ENCODE peak calls at places on chromosomes 5 and 9, in four cellular contexts. One of them, this sample, is unnamed.
A peak's percentile ranks its signal among the peaks of the same experiment; 100 is the strongest.

GRCh38 chr9:20623748-20624124 is 1.4 kb upstream of the MLLT3 start:
- DNase-seq in prostate gland: no peak
- DNase-seq in WTC11: no peak
- DNase-seq in pancreas: no peak
- DNase-seq in this sample: peak; percentile 5

GRCh38 chr9:133396952-133397351 is 20.8 kb downstream of the STKLD1 start:
- DNase-seq in pancreas: peak; percentile 40
- DNase-seq in prostate gland: no peak
- DNase-seq in WTC11: peak; percentile 82
- DNase-seq in this sample: no peak

GRCh38 chr5:113678924-113679575 is 165.6 kb downstream of the YTHDC2 start:
- DNase-seq in pancreas: no peak
- DNase-seq in WTC11: peak; percentile 38
- DNase-seq in prostate gland: no peak
- DNase-seq in this sample: peak; percentile 70

GRCh38 chr9:130426883-130427282 is 17.9 kb upstream of the ASS1 start:
- DNase-seq in prostate gland: peak; percentile 37
- DNase-seq in WTC11: no peak
- DNase-seq in pancreas: peak; percentile 31
- DNase-seq in this sample: peak; percentile 96

GRCh38 chr5:123080215-123080614 is 8.8 kb upstream of the PRDM6 start:
- DNase-seq in pancreas: no peak
- DNase-seq in WTC11: no peak
- DNase-seq in prostate gland: no peak
- DNase-seq in this sample: peak; percentile 25

GRCh38 chr5:8840237-8840636 is 705.6 kb downstream of the SEMA5A start:
- DNase-seq in prostate gland: no peak
- DNase-seq in WTC11: peak; percentile 75
- DNase-seq in pancreas: no peak
- DNase-seq in this sample: no peak

GRCh38 chr5:132267931-132268501 is 10.5 kb downstream of the PDLIM4 start:
- DNase-seq in pancreas: no peak
- DNase-seq in prostate gland: no peak
- DNase-seq in WTC11: no peak
- DNase-seq in this sample: no peak

GRCh38 chr9:89430995-89431394 is 66.9 kb downstream of the SEMA4D start:
- DNase-seq in prostate gland: no peak
- DNase-seq in WTC11: no peak
- DNase-seq in pancreas: no peak
- DNase-seq in this sample: peak; percentile 34

GRCh38 chr9:91814214-91814613 is 135.8 kb downstream of the ROR2 start:
- DNase-seq in prostate gland: no peak
- DNase-seq in WTC11: no peak
- DNase-seq in pancreas: no peak
- DNase-seq in this sample: no peak

GRCh38 chr9:8895498-8896224 is 1096.1 kb upstream of the DMAC1 start:
- DNase-seq in prostate gland: no peak
- DNase-seq in pancreas: no peak
- DNase-seq in WTC11: no peak
- DNase-seq in this sample: peak; percentile 47

GRCh38 chr5:68406767-68407232 is 191.2 kb downstream of the PIK3R1 start:
- DNase-seq in prostate gland: peak; percentile 29
- DNase-seq in pancreas: no peak
- DNase-seq in WTC11: no peak
- DNase-seq in this sample: no peak

GRCh38 chr9:72140582-72140981 is 8.7 kb upstream of the GDA start:
- DNase-seq in WTC11: no peak
- DNase-seq in prostate gland: no peak
- DNase-seq in pancreas: no peak
- DNase-seq in this sample: no peak

GRCh38 chr9:88106492-88106891 is 31.8 kb downstream of the SPATA31C2 start:
- DNase-seq in prostate gland: no peak
- DNase-seq in pancreas: no peak
- DNase-seq in WTC11: peak; percentile 21
- DNase-seq in this sample: peak; percentile 54

GRCh38 chr5:169832236-169832635 is 148.1 kb downstream of the INSYN2B start:
- DNase-seq in prostate gland: no peak
- DNase-seq in pancreas: no peak
- DNase-seq in WTC11: no peak
- DNase-seq in this sample: no peak

GRCh38 chr5:142506046-142506445 is 179.8 kb downstream of the FGF1 start:
- DNase-seq in pancreas: no peak
- DNase-seq in prostate gland: no peak
- DNase-seq in WTC11: no peak
- DNase-seq in this sample: peak; percentile 18

GRCh38 chr9:13716620-13717019 is 437.1 kb upstream of the MPDZ start:
- DNase-seq in WTC11: no peak
- DNase-seq in pancreas: no peak
- DNase-seq in prostate gland: no peak
- DNase-seq in this sample: no peak

GRCh38 chr9:112048924-112049785 is 125.9 kb downstream of the SUSD1 start:
- DNase-seq in prostate gland: no peak
- DNase-seq in pancreas: no peak
- DNase-seq in WTC11: no peak
- DNase-seq in this sample: no peak

GRCh38 chr5:124949862-124950261 is 203.4 kb upstream of the ZNF608 start:
- DNase-seq in WTC11: no peak
- DNase-seq in pancreas: no peak
- DNase-seq in prostate gland: peak; percentile 19
- DNase-seq in this sample: peak; percentile 38

GRCh38 chr5:3615829-3616228 is 20.2 kb downstream of the IRX1 start:
- DNase-seq in pancreas: no peak
- DNase-seq in WTC11: no peak
- DNase-seq in prostate gland: no peak
- DNase-seq in this sample: no peak

GRCh38 chr9:4566806-4567205 is 76.5 kb downstream of the SLC1A1 start:
- DNase-seq in prostate gland: no peak
- DNase-seq in pancreas: no peak
- DNase-seq in WTC11: no peak
- DNase-seq in this sample: no peak

GRCh38 chr5:10635861-10636350 is 72.0 kb downstream of the ANKRD33B start:
- DNase-seq in pancreas: no peak
- DNase-seq in prostate gland: no peak
- DNase-seq in WTC11: no peak
- DNase-seq in this sample: no peak

GRCh38 chr5:174172104-174172965 is 126.8 kb downstream of the NSG2 start:
- DNase-seq in prostate gland: no peak
- DNase-seq in WTC11: peak; percentile 42
- DNase-seq in pancreas: no peak
- DNase-seq in this sample: no peak

GRCh38 chr5:159022178-159022556 is 77.5 kb downstream of the EBF1 start:
- DNase-seq in WTC11: no peak
- DNase-seq in pancreas: no peak
- DNase-seq in prostate gland: no peak
- DNase-seq in this sample: peak; percentile 31

GRCh38 chr5:31075981-31076380 is 117.5 kb upstream of the CDH6 start:
- DNase-seq in pancreas: no peak
- DNase-seq in WTC11: no peak
- DNase-seq in prostate gland: no peak
- DNase-seq in this sample: no peak

GRCh38 chr9:94908583-94909249 is 182.2 kb downstream of the AOPEP start:
- DNase-seq in pancreas: no peak
- DNase-seq in prostate gland: no peak
- DNase-seq in WTC11: no peak
- DNase-seq in this sample: no peak

GRCh38 chr5:154755361-154756202 is at the start of gene LARP1:
- DNase-seq in prostate gland: peak; percentile 25
- DNase-seq in WTC11: no peak
- DNase-seq in pancreas: peak; percentile 84
- DNase-seq in this sample: peak; percentile 43

GRCh38 chr5:174340221-174340620 is 294.7 kb downstream of the NSG2 start:
- DNase-seq in WTC11: no peak
- DNase-seq in pancreas: no peak
- DNase-seq in prostate gland: no peak
- DNase-seq in this sample: no peak

GRCh38 chr5:168830833-168831232 is 251.7 kb upstream of the PANK3 start:
- DNase-seq in WTC11: no peak
- DNase-seq in pancreas: no peak
- DNase-seq in prostate gland: no peak
- DNase-seq in this sample: no peak

DNA sequence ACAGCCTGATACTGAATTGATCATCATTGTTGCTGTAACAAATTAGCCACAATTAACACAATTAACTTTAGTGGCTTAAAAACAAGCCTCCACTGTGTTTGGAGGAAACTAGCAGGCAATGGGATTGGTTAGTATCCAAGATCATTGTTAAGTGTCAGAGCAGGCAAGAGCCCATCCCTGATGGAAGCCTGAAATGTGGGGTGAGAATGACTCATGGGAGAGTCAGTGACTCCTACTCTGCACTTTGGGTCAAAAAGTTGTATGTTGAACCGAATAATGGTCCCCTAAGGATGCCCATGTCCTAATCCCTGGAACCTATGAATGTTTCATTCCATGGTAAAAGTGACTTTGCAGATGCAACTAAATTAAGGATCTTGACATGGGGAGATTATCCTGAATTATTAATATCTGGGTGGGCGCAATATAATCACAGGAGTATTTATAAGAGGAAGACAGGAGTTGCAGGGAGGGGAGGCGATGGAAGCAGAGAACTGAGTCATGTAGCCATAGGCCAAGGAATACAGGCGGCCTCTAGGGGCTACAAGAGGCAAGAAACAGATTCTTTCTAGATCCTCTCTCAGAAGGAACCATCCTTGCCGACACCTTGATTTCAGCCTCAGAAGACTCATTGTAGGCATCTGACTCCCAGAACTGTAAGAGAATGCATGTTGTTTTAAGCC is 28.8 kb downstream of the ALG2 start:
- DNase-seq in pancreas: no peak
- DNase-seq in prostate gland: no peak
- DNase-seq in WTC11: no peak
- DNase-seq in this sample: peak; percentile 6
- TF ChIP-seq CTCF in pancreas: no peak
- TF ChIP-seq CTCF in prostate gland: no peak
- TF ChIP-seq CTCF in WTC11: no peak
- TF ChIP-seq CTCF in this sample: peak; percentile 15

DNA sequence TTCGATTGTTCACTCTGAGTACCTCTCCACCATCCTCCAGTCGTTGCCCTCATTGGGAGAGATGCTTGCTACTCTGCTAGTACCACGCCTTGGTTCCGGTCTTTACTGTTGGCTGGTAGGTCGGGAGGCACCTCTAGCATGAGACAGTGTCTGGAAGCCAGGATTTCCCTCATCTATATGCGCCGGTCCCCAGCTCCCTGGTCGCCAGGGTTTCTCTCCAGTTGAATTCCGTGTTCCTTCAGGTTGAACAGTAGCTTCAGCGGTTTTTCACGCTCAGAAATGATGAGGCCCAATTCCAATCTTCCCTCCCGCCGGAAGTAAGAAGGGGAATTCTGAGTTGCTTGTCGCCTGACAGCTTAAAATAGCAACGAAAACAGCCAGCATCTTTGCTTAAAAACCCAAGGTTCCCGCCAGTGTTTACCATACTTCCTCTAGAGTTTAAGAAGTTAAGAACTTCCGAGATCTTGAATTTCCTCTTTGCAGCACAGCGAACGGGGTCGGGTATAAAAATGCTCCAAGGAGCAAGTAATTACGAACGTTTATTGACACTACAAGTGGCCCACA is 1.3 kb upstream of the ST8SIA4 start:
- DNase-seq in prostate gland: no peak
- DNase-seq in pancreas: no peak
- DNase-seq in WTC11: no peak
- DNase-seq in this sample: no peak
- TF ChIP-seq CTCF in prostate gland: no peak
- TF ChIP-seq CTCF in pancreas: no peak
- TF ChIP-seq CTCF in WTC11: no peak
- TF ChIP-seq CTCF in this sample: no peak

DNA sequence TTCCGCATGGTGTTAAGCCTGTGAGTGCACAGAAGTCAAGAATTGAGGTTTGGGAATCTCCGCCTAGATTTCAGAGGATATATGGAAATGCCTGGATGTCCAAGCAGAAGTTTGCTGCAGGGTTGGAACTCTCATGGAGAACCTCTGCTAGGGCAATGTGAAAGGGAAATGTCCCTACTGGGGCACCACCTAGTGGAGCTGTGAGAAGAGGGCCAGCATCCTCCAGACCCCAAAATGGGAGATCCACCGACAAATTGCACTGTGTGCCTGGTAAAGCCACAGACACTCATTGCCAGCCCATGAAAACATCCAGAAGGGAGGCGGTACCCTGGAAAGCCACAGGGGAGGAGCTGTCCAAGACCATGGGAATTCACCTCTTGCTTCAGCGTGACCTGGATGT is 3.6 kb upstream of the SAXO1 start:
- DNase-seq in prostate gland: no peak
- DNase-seq in WTC11: no peak
- DNase-seq in pancreas: no peak
- DNase-seq in this sample: no peak
- TF ChIP-seq CTCF in prostate gland: no peak
- TF ChIP-seq CTCF in WTC11: no peak
- TF ChIP-seq CTCF in pancreas: no peak
- TF ChIP-seq CTCF in this sample: no peak

GRCh38 chr9:127854169-127854833 is at the start of gene ENG:
- DNase-seq in pancreas: no peak
- DNase-seq in WTC11: peak; percentile 62
- DNase-seq in prostate gland: peak; percentile 31
- DNase-seq in this sample: peak; percentile 48
- TF ChIP-seq CTCF in pancreas: no peak
- TF ChIP-seq CTCF in WTC11: no peak
- TF ChIP-seq CTCF in prostate gland: no peak
- TF ChIP-seq CTCF in this sample: peak; percentile 4

GRCh38 chr9:35071814-35072460 is 488 bp downstream of the VCP start:
- DNase-seq in prostate gland: peak; percentile 78
- DNase-seq in pancreas: peak; percentile 91
- DNase-seq in WTC11: peak; percentile 85
- DNase-seq in this sample: peak; percentile 84
- TF ChIP-seq CTCF in prostate gland: no peak
- TF ChIP-seq CTCF in pancreas: no peak
- TF ChIP-seq CTCF in WTC11: no peak
- TF ChIP-seq CTCF in this sample: no peak

GRCh38 chr9:36034911-36035490 is 1.7 kb upstream of the RECK start:
- DNase-seq in prostate gland: no peak
- DNase-seq in pancreas: no peak
- DNase-seq in WTC11: no peak
- DNase-seq in this sample: no peak

GRCh38 chr9:36037580-36038169 is 962 bp downstream of the RECK start:
- DNase-seq in WTC11: no peak
- DNase-seq in prostate gland: no peak
- DNase-seq in pancreas: no peak
- DNase-seq in this sample: no peak

GRCh38 chr9:36039121-36039520 is 2.4 kb downstream of the RECK start:
- DNase-seq in WTC11: no peak
- DNase-seq in prostate gland: no peak
- DNase-seq in pancreas: no peak
- DNase-seq in this sample: no peak

GRCh38 chr9:36036253-36036779 is 397 bp upstream of the RECK start:
- DNase-seq in pancreas: no peak
- DNase-seq in WTC11: no peak
- DNase-seq in prostate gland: no peak
- DNase-seq in this sample: no peak

GRCh38 chr9:36036780-36037579 is at the start of gene RECK:
- DNase-seq in pancreas: peak; percentile 92
- DNase-seq in prostate gland: peak; percentile 84
- DNase-seq in WTC11: peak; percentile 96
- DNase-seq in this sample: peak; percentile 85
- TF ChIP-seq CTCF in pancreas: no peak
- TF ChIP-seq CTCF in prostate gland: no peak
- TF ChIP-seq CTCF in WTC11: no peak
- TF ChIP-seq CTCF in this sample: no peak

GRCh38 chr5:149960272-149961185 is at the start of gene SLC26A2:
- DNase-seq in WTC11: peak; percentile 97
- DNase-seq in prostate gland: peak; percentile 99
- DNase-seq in pancreas: peak; percentile 99
- DNase-seq in this sample: peak; percentile 100
- TF ChIP-seq CTCF in WTC11: no peak
- TF ChIP-seq CTCF in prostate gland: no peak
- TF ChIP-seq CTCF in pancreas: no peak
- TF ChIP-seq CTCF in this sample: no peak

GRCh38 chr9:127540664-127541041 is 71.4 kb upstream of the STXBP1 start:
- DNase-seq in prostate gland: peak; percentile 86
- DNase-seq in pancreas: no peak
- DNase-seq in WTC11: peak; percentile 67
- DNase-seq in this sample: no peak
- TF ChIP-seq CTCF in prostate gland: no peak
- TF ChIP-seq CTCF in pancreas: no peak
- TF ChIP-seq CTCF in WTC11: no peak
- TF ChIP-seq CTCF in this sample: no peak

This sample was measured in MCF 10A.